ENCODE peak calls at places on chromosomes 13 and 19, in seven cellular contexts. One of them, this sample, is unnamed.

GRCh38 chr19:42185281-42185680 is 32.2 kb downstream of the DEDD2 start:
- DNase-seq in iris pigment epithelial cell: no peak
- DNase-seq in lower leg skin: no peak
- DNase-seq in stimulated activated CD4-positive, alpha-beta T cell treated with anti-CD3 and anti-CD28 coated beads, Interleukin-15, amount 100 ng/mL, for 1 hour: no peak
- DNase-seq in activated B cell treated with CpG ODN at 0.5 μM for 24 hours: no peak
- DNase-seq in A549: no peak
- DNase-seq in stimulated activated CD8-positive, alpha-beta memory T cell treated with anti-CD3 and anti-CD28 coated beads, Interleukin-7, amount 100 ng/mL, for 1 hour: no peak
- DNase-seq in this sample: no peak

GRCh38 chr19:14433454-14434156 is 499 bp downstream of the PKN1 start:
- DNase-seq in iris pigment epithelial cell: no peak
- DNase-seq in lower leg skin: no peak
- DNase-seq in stimulated activated CD4-positive, alpha-beta T cell treated with anti-CD3 and anti-CD28 coated beads, Interleukin-15, amount 100 ng/mL, for 1 hour: no peak
- DNase-seq in activated B cell treated with CpG ODN at 0.5 μM for 24 hours: peak
- DNase-seq in A549: no peak
- DNase-seq in stimulated activated CD8-positive, alpha-beta memory T cell treated with anti-CD3 and anti-CD28 coated beads, Interleukin-7, amount 100 ng/mL, for 1 hour: no peak
- DNase-seq in this sample: no peak

GRCh38 chr13:76848596-76848995 is 37.6 kb downstream of the KCTD12 start:
- DNase-seq in iris pigment epithelial cell: peak
- DNase-seq in lower leg skin: no peak
- DNase-seq in stimulated activated CD4-positive, alpha-beta T cell treated with anti-CD3 and anti-CD28 coated beads, Interleukin-15, amount 100 ng/mL, for 1 hour: no peak
- DNase-seq in activated B cell treated with CpG ODN at 0.5 μM for 24 hours: no peak
- DNase-seq in A549: no peak
- DNase-seq in stimulated activated CD8-positive, alpha-beta memory T cell treated with anti-CD3 and anti-CD28 coated beads, Interleukin-7, amount 100 ng/mL, for 1 hour: no peak
- DNase-seq in this sample: no peak

GRCh38 chr19:52176574-52176973 is 5.2 kb upstream of the ZNF836 start:
- DNase-seq in iris pigment epithelial cell: no peak
- DNase-seq in lower leg skin: no peak
- DNase-seq in stimulated activated CD4-positive, alpha-beta T cell treated with anti-CD3 and anti-CD28 coated beads, Interleukin-15, amount 100 ng/mL, for 1 hour: no peak
- DNase-seq in activated B cell treated with CpG ODN at 0.5 μM for 24 hours: no peak
- DNase-seq in A549: no peak
- DNase-seq in stimulated activated CD8-positive, alpha-beta memory T cell treated with anti-CD3 and anti-CD28 coated beads, Interleukin-7, amount 100 ng/mL, for 1 hour: no peak
- DNase-seq in this sample: no peak

GRCh38 chr19:1276620-1277007 is 1.3 kb downstream of the FAM174C start:
- DNase-seq in iris pigment epithelial cell: no peak
- DNase-seq in lower leg skin: no peak
- DNase-seq in stimulated activated CD4-positive, alpha-beta T cell treated with anti-CD3 and anti-CD28 coated beads, Interleukin-15, amount 100 ng/mL, for 1 hour: no peak
- DNase-seq in activated B cell treated with CpG ODN at 0.5 μM for 24 hours: no peak
- DNase-seq in A549: no peak
- DNase-seq in stimulated activated CD8-positive, alpha-beta memory T cell treated with anti-CD3 and anti-CD28 coated beads, Interleukin-7, amount 100 ng/mL, for 1 hour: no peak
- DNase-seq in this sample: no peak

GRCh38 chr19:54577334-54577733 is 3.7 kb downstream of the LILRA2 start:
- DNase-seq in iris pigment epithelial cell: no peak
- DNase-seq in lower leg skin: no peak
- DNase-seq in stimulated activated CD4-positive, alpha-beta T cell treated with anti-CD3 and anti-CD28 coated beads, Interleukin-15, amount 100 ng/mL, for 1 hour: no peak
- DNase-seq in activated B cell treated with CpG ODN at 0.5 μM for 24 hours: no peak
- DNase-seq in A549: no peak
- DNase-seq in stimulated activated CD8-positive, alpha-beta memory T cell treated with anti-CD3 and anti-CD28 coated beads, Interleukin-7, amount 100 ng/mL, for 1 hour: no peak
- DNase-seq in this sample: no peak

GRCh38 chr19:50257141-50257540 is 53.7 kb downstream of the MYH14 start:
- DNase-seq in iris pigment epithelial cell: no peak
- DNase-seq in lower leg skin: no peak
- DNase-seq in stimulated activated CD4-positive, alpha-beta T cell treated with anti-CD3 and anti-CD28 coated beads, Interleukin-15, amount 100 ng/mL, for 1 hour: no peak
- DNase-seq in activated B cell treated with CpG ODN at 0.5 μM for 24 hours: no peak
- DNase-seq in A549: no peak
- DNase-seq in stimulated activated CD8-positive, alpha-beta memory T cell treated with anti-CD3 and anti-CD28 coated beads, Interleukin-7, amount 100 ng/mL, for 1 hour: no peak
- DNase-seq in this sample: no peak

GRCh38 chr13:92510416-92510815 is 716.2 kb upstream of the GPC6 start:
- DNase-seq in iris pigment epithelial cell: peak
- DNase-seq in lower leg skin: no peak
- DNase-seq in stimulated activated CD4-positive, alpha-beta T cell treated with anti-CD3 and anti-CD28 coated beads, Interleukin-15, amount 100 ng/mL, for 1 hour: no peak
- DNase-seq in activated B cell treated with CpG ODN at 0.5 μM for 24 hours: no peak
- DNase-seq in A549: no peak
- DNase-seq in stimulated activated CD8-positive, alpha-beta memory T cell treated with anti-CD3 and anti-CD28 coated beads, Interleukin-7, amount 100 ng/mL, for 1 hour: no peak
- DNase-seq in this sample: no peak

GRCh38 chr19:17943284-17944221 is 10.7 kb downstream of the CCDC124 start:
- DNase-seq in iris pigment epithelial cell: no peak
- DNase-seq in lower leg skin: no peak
- DNase-seq in stimulated activated CD4-positive, alpha-beta T cell treated with anti-CD3 and anti-CD28 coated beads, Interleukin-15, amount 100 ng/mL, for 1 hour: no peak
- DNase-seq in activated B cell treated with CpG ODN at 0.5 μM for 24 hours: no peak
- DNase-seq in A549: no peak
- DNase-seq in stimulated activated CD8-positive, alpha-beta memory T cell treated with anti-CD3 and anti-CD28 coated beads, Interleukin-7, amount 100 ng/mL, for 1 hour: no peak
- DNase-seq in this sample: no peak

This sample was measured in SJSA1.